ENCODE peak calls at places on chromosomes 1 and 21, in ten cellular contexts. U is ACHN, P is RPMI7951, I is non-pigmented ciliary epithelial cell, C is left cardiac atrium, Q is WTC11, K is AG04450, R is GM03348, Y is cardiac fibroblast, D is epithelial cell of esophagus. L is an unnamed sample.

GRCh38 chr1:30761312-30762151 is 4.0 kb upstream of the LAPTM5 start:
- DNase-seq in Q (no peak), R (peak), P (peak), U (no peak), D (no peak), C (no peak), Y (peak), I (no peak), K (no peak), L (no peak)

GRCh38 chr1:38581396-38581795 is 278.2 kb downstream of the RRAGC start:
- DNase-seq in U (no peak), C (no peak), K (no peak), Y (no peak), D (no peak), P (no peak), I (no peak), Q (no peak), R (no peak), L (no peak)

GRCh38 chr1:78658901-78659300 is 9.3 kb downstream of the IFI44 start:
- DNase-seq in P (no peak), R (no peak), I (no peak), Q (no peak), C (no peak), K (no peak), U (no peak), D (no peak), Y (peak), L (no peak)

GRCh38 chr1:107523736-107524135 is 382.9 kb downstream of the NTNG1 start:
- DNase-seq in I (no peak), R (no peak), K (no peak), C (no peak), D (no peak), Q (no peak), P (no peak), Y (no peak), U (no peak), L (no peak)

GRCh38 chr1:4224687-4225086 is 324.6 kb upstream of the C1orf174 start:
- DNase-seq in D (no peak), U (no peak), P (no peak), C (no peak), I (no peak), Y (no peak), K (no peak), R (no peak), Q (no peak), L (no peak)

GRCh38 chr1:176857632-176858031 is 306.9 kb downstream of the ASTN1 start:
- DNase-seq in D (peak), P (peak), U (no peak), Y (peak), C (no peak), I (no peak), K (no peak), R (no peak), Q (no peak), L (peak)

GRCh38 chr1:214393086-214393485 is 112.1 kb downstream of the SMYD2 start:
- DNase-seq in P (no peak), U (no peak), R (no peak), Y (no peak), I (no peak), Q (no peak), C (no peak), K (no peak), D (no peak), L (no peak)

GRCh38 chr1:43874716-43875115 is 58.9 kb upstream of the ARTN start:
- DNase-seq in D (no peak), C (no peak), I (no peak), K (no peak), P (no peak), R (no peak), Q (no peak), Y (no peak), U (no peak), L (no peak)

GRCh38 chr1:24141311-24141997 is 1.5 kb downstream of the IL22RA1 start:
- DNase-seq in D (no peak), P (no peak), Y (no peak), Q (no peak), U (no peak), R (no peak), I (no peak), C (no peak), K (no peak), L (no peak)

GRCh38 chr1:201134405-201134804 is 7.4 kb upstream of the ASCL5 start:
- DNase-seq in Y (no peak), R (no peak), P (no peak), U (no peak), K (no peak), D (no peak), I (no peak), C (no peak), Q (no peak), L (no peak)

GRCh38 chr21:39805983-39806382 is 61.0 kb downstream of the IGSF5 start:
- DNase-seq in K (no peak), U (no peak), Q (no peak), I (no peak), R (no peak), Y (no peak), D (peak), C (no peak), P (no peak), L (peak)

GRCh38 chr1:226681652-226682493 is 57.2 kb downstream of the ITPKB start:
- DNase-seq in R (no peak), I (no peak), Y (no peak), P (no peak), U (no peak), Q (no peak), D (no peak), C (no peak), K (no peak), L (no peak)

GRCh38 chr1:35452086-35452485 is 105.1 kb downstream of the KIAA0319L start:
- DNase-seq in I (no peak), Y (peak), K (peak), D (peak), C (peak), U (no peak), P (peak), R (peak), Q (no peak), L (no peak)

GRCh38 chr1:46173361-46173856 is 1.5 kb upstream of the TSPAN1 start:
- DNase-seq in C (no peak), P (no peak), K (no peak), R (peak), Q (no peak), U (no peak), D (no peak), Y (no peak), I (no peak), L (no peak)

GRCh38 chr1:245512181-245512888 is 357.6 kb downstream of the KIF26B start:
- DNase-seq in Y (peak), Q (no peak), R (peak), C (no peak), D (no peak), K (no peak), P (peak), I (no peak), U (peak), L (no peak)

GRCh38 chr1:24995661-24996060 is 65.6 kb upstream of the RUNX3 start:
- DNase-seq in Y (no peak), Q (no peak), U (no peak), P (no peak), D (no peak), C (no peak), R (no peak), K (no peak), I (no peak), L (no peak)

GRCh38 chr1:150295476-150295875 is 1.8 kb downstream of the MRPS21 start:
- DNase-seq in Y (no peak), U (no peak), C (no peak), I (no peak), D (peak), K (no peak), R (no peak), P (no peak), Q (no peak), L (peak)

GRCh38 chr1:62588000-62588399 is 9.3 kb upstream of the ANGPTL3 start:
- DNase-seq in R (no peak), P (no peak), D (no peak), U (no peak), I (peak), Q (no peak), K (peak), Y (no peak), C (no peak), L (no peak)

GRCh38 chr1:75588779-75589475 is 22.0 kb downstream of the SLC44A5 start:
- DNase-seq in R (no peak), D (no peak), K (no peak), I (no peak), C (no peak), P (no peak), U (no peak), Y (no peak), Q (no peak), L (peak)

GRCh38 chr1:51956528-51957509 is 33.7 kb downstream of the RAB3B start:
- DNase-seq in P (peak), I (no peak), Y (peak), Q (peak), D (peak), U (no peak), C (no peak), R (peak), K (no peak), L (no peak)

GRCh38 chr1:5757177-5757820 is 234.9 kb downstream of the NPHP4 start:
- DNase-seq in Y (no peak), C (no peak), Q (no peak), D (no peak), K (no peak), P (no peak), I (no peak), U (no peak), R (no peak), L (no peak)

GRCh38 chr1:225694151-225694603 is 41.3 kb upstream of the ENAH start:
- DNase-seq in D (no peak), K (no peak), Y (peak), R (peak), I (peak), U (no peak), C (peak), P (peak), Q (no peak), L (no peak)

GRCh38 chr1:234533975-234534876 is 55.2 kb upstream of the TARBP1 start:
- DNase-seq in U (no peak), Y (peak), K (peak), Q (no peak), D (peak), I (peak), C (peak), R (peak), P (peak), L (no peak)

GRCh38 chr1:44808063-44808937 is at the start of gene BTBD19:
- DNase-seq in I (peak), K (peak), C (peak), R (peak), D (no peak), Y (peak), P (peak), U (peak), Q (peak), L (no peak)

GRCh38 chr1:6471969-6472368 is 6.0 kb upstream of the TNFRSF25 start:
- DNase-seq in I (no peak), Y (no peak), P (no peak), Q (no peak), K (no peak), U (no peak), D (peak), R (no peak), C (no peak), L (peak)

L was measured in PC-3.